ENCODE peak calls at places on chromosomes 6 and 20, in eight cellular contexts. Z, O, L, B, X, G, U and A are unnamed samples.
A peak's percentile ranks its signal among the peaks of the same experiment; 100 is the strongest.

GRCh38 chr6:26053929-26054658 is 33.1 kb upstream of the HFE start:
- DNase-seq in Z (no peak), O (no peak), X (peak; percentile 19), L (peak; percentile 15), U (no peak), B (no peak), G (peak; percentile 31), A (peak; percentile 42)

GRCh38 chr6:106084106-106084963 is 1.8 kb upstream of the PRDM1 start:
- DNase-seq in L (peak; percentile 86), B (peak; percentile 90), O (peak; percentile 83), Z (no peak), U (peak; percentile 72), X (peak; percentile 94), G (no peak), A (peak; percentile 97)

GRCh38 chr6:113644861-113645575 is 212.1 kb upstream of the MARCKS start:
- DNase-seq in G (peak; percentile 80), O (no peak), L (peak; percentile 98), Z (no peak), U (peak; percentile 40), X (peak; percentile 100), B (peak; percentile 97), A (peak; percentile 97)

GRCh38 chr20:54017846-54018245 is 52.5 kb downstream of the BCAS1 start:
- DNase-seq in X (no peak), O (no peak), U (no peak), Z (no peak), L (no peak), G (no peak), B (no peak), A (no peak)

GRCh38 chr20:38023181-38024085 is 9.8 kb downstream of the TTI1 start:
- DNase-seq in B (peak; percentile 13), Z (no peak), O (no peak), X (peak; percentile 71), U (no peak), G (no peak), L (no peak), A (peak; percentile 90)

GRCh38 chr6:37004044-37004984 is 1.1 kb upstream of the FGD2 start:
- DNase-seq in O (no peak), B (no peak), G (no peak), L (no peak), X (no peak), Z (no peak), U (no peak), A (no peak)

GRCh38 chr6:3838992-3839867 is 9.9 kb upstream of the FAM50B start:
- DNase-seq in X (peak; percentile 58), O (no peak), L (no peak), B (peak; percentile 43), G (no peak), Z (no peak), U (no peak), A (peak; percentile 87)

GRCh38 chr6:170137911-170138910 is 152.7 kb downstream of the DLL1 start:
- DNase-seq in Z (no peak), O (no peak), G (no peak), L (no peak), B (no peak), X (no peak), U (no peak), A (no peak)

GRCh38 chr6:157305676-157306653 is 17.4 kb downstream of the TMEM242 start:
- DNase-seq in B (no peak), O (no peak), Z (no peak), U (no peak), G (no peak), X (no peak), L (no peak), A (no peak)

GRCh38 chr20:10434832-10435812 is at the start of gene SLX4IP:
- DNase-seq in G (peak; percentile 92), L (peak; percentile 93), B (peak; percentile 92), U (peak; percentile 97), O (peak; percentile 94), X (peak; percentile 94), Z (peak; percentile 94), A (peak; percentile 96)

GRCh38 chr6:133992992-133993682 is 40.1 kb downstream of the TBPL1 start:
- DNase-seq in U (no peak), O (no peak), Z (no peak), G (no peak), B (no peak), X (no peak), L (no peak), A (no peak)

GRCh38 chr6:6007311-6008113 is 787 bp upstream of the NRN1 start:
- DNase-seq in Z (peak; percentile 39), U (no peak), X (peak; percentile 62), L (no peak), O (peak; percentile 80), B (no peak), G (no peak), A (peak; percentile 36)

GRCh38 chr6:19983374-19983773 is 146.2 kb downstream of the ID4 start:
- DNase-seq in G (no peak), O (no peak), B (no peak), Z (no peak), U (no peak), L (no peak), X (no peak), A (no peak)

GRCh38 chr20:16608265-16608636 is 35.0 kb upstream of the KIF16B start:
- DNase-seq in Z (no peak), X (no peak), B (no peak), G (no peak), L (no peak), U (no peak), O (no peak), A (peak; percentile 6)

GRCh38 chr20:6094038-6094437 is 28.8 kb downstream of the FERMT1 start:
- DNase-seq in O (no peak), G (no peak), X (no peak), Z (no peak), B (no peak), U (no peak), L (no peak), A (no peak)

GRCh38 chr6:43246301-43247114 is 3.2 kb downstream of the TTBK1 start:
- DNase-seq in U (peak; percentile 10), L (no peak), X (no peak), O (peak; percentile 92), G (peak; percentile 70), B (no peak), Z (peak; percentile 80), A (no peak)

GRCh38 chr20:49448917-49449316 is 33.6 kb downstream of the KCNB1 start:
- DNase-seq in U (peak; percentile 37), B (no peak), G (no peak), O (no peak), L (no peak), Z (no peak), X (no peak), A (no peak)

GRCh38 chr20:33177866-33178265 is 9.9 kb downstream of the BPIFA2 start:
- DNase-seq in U (no peak), Z (no peak), O (no peak), L (no peak), B (no peak), X (no peak), G (no peak), A (no peak)

GRCh38 chr6:46606318-46606717 is 46.3 kb downstream of the CYP39A1 start:
- DNase-seq in G (no peak), O (no peak), Z (no peak), X (no peak), L (no peak), B (no peak), U (no peak), A (peak; percentile 5)

GRCh38 chr6:157019115-157019628 is 242.0 kb downstream of the ARID1B start:
- DNase-seq in X (peak; percentile 22), O (peak; percentile 49), G (no peak), U (no peak), Z (no peak), L (no peak), B (peak; percentile 23), A (peak; percentile 17)

DNA sequence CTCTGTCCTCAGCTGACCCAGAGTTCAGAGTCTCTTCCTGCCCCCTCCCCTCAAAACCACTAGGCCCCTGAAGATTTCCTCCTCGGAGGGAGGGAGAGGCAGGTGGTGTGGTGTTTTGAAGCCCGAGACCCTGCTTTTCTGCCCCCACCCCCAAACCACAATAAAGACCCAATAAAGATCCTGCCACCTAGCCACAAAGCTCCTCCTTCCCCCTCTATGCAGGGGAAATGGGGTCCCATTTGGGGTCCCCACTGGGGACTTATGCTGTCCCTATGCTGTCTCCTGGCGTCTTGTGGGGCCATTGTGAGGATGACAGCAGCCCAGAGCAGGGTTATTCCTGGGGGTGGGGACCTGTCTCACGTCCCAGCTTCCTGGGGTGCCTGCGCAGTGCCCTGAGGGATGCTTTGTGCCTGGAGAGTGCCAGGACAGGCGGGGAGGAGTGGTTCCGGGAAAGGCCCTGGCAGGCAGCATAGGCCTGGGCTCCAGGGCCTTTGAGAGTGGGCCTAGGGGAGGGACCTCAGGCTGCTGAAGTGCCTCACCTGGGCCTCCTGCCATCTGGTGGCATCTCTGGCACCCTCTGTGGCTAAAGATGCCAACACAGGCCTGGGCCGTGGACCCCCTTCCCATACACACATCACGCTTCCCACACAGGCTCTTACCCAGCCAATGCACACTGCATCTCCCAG is 8.0 kb upstream of the ARMC12 start:
- DNase-seq in U (no peak), O (no peak), Z (peak; percentile 84), X (no peak), L (peak; percentile 59), G (no peak), B (no peak), A (no peak)
- TF ChIP-seq CTCF in U (peak; percentile 26), O (no peak), Z (no peak), X (no peak), L (peak; percentile 22), G (no peak), B (no peak), A (no peak)

GRCh38 chr6:659716-660581 is 3.0 kb upstream of the HUS1B start:
- DNase-seq in B (no peak), Z (no peak), U (no peak), L (no peak), X (no peak), O (peak; percentile 43), G (no peak), A (no peak)
- TF ChIP-seq CTCF in B (no peak), Z (no peak), U (no peak), L (no peak), X (no peak), O (no peak), G (no peak), A (no peak)

GRCh38 chr6:116842374-116842947 is 13.6 kb upstream of the GPRC6A start:
- DNase-seq in L (no peak), X (no peak), U (no peak), O (no peak), G (no peak), B (no peak), Z (no peak), A (no peak)

GRCh38 chr6:116847234-116847633 is 18.4 kb upstream of the GPRC6A start:
- DNase-seq in L (peak; percentile 48), U (peak; percentile 35), O (no peak), Z (no peak), X (peak; percentile 33), G (no peak), B (peak; percentile 57), A (peak; percentile 52)
- TF ChIP-seq CTCF in L (no peak), U (peak; percentile 30), O (peak; percentile 25), Z (no peak), X (peak; percentile 37), G (peak; percentile 60), B (peak; percentile 71), A (peak; percentile 23)

DNA sequence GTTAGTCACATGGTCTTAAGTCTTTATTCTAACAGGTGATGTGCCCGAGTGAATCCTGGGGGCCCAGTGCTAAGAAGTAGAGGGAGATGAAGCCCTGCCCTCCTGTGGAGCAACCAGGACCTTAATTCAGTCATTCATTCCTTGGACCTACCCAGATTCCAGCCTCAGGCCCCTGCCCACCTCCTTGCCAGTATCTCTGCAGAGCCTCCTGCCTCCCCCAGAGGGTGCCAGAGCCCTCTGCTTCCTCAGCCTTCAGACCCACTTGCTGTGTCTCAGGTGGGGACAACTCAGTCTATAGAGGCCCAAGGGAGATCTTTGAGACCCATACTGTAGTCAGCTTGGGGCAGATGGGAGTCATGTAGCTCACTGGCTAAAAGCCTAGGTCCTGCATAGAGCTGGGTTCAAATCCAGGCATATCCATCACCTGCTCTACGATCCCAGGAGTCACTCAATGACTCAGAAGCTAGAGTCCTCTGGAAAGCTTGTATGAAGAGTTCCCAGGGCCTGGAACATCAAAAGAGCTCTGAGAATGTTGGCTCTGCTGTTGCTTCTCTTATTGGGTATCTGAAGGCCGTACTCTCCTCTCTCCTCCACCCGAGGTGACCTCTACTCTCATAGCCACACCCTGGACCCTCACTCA is 3.9 kb upstream of the SIGLEC1 start:
- DNase-seq in Z (no peak), U (peak; percentile 51), G (no peak), O (peak; percentile 76), X (peak; percentile 41), L (peak; percentile 26), B (peak; percentile 18), A (peak; percentile 49)
- TF ChIP-seq CTCF in Z (no peak), U (peak; percentile 94), G (peak; percentile 76), O (peak; percentile 86), X (peak; percentile 80), L (peak; percentile 72), B (peak; percentile 73), A (peak; percentile 75)